ENCODE peak calls at places on chromosomes 13 and 19, in six cellular contexts. M is HFFc6, Y is lung, A is adrenal gland, E is ovary, V is AG10803. I is an unnamed sample.

GRCh38 chr13:98199480-98199879 is 22.4 kb upstream of the RNF113B start:
- DNase-seq in M (no peak), Y (no peak), A (no peak), E (no peak), V (no peak), I (no peak)

GRCh38 chr19:4534836-4535658 is at the start of gene PLIN5:
- DNase-seq in M (peak), Y (peak), A (peak), E (peak), V (no peak), I (no peak)

GRCh38 chr13:74761794-74762193 is 627.6 kb upstream of the KLF12 start:
- DNase-seq in M (no peak), Y (no peak), A (no peak), E (no peak), V (peak), I (no peak)

GRCh38 chr19:29467824-29468401 is 57.9 kb upstream of the VSTM2B start:
- DNase-seq in M (peak), Y (peak), A (no peak), E (no peak), V (peak), I (no peak)

GRCh38 chr13:43229506-43229905 is 206.1 kb downstream of the DNAJC15 start:
- DNase-seq in M (peak), Y (no peak), A (no peak), E (no peak), V (peak), I (no peak)

GRCh38 chr13:50596103-50596502 is 247.4 kb downstream of the DLEU7 start:
- DNase-seq in M (no peak), Y (no peak), A (no peak), E (no peak), V (no peak), I (no peak)

GRCh38 chr13:75762967-75763366 is 126.8 kb downstream of the LMO7 start:
- DNase-seq in M (no peak), Y (no peak), A (no peak), E (no peak), V (no peak), I (no peak)

GRCh38 chr19:45492627-45493470 is 4.0 kb downstream of the RTN2 start:
- DNase-seq in M (peak), Y (no peak), A (peak), E (no peak), V (peak), I (no peak)

GRCh38 chr13:65966991-65967451 is 1263.1 kb downstream of the PCDH9 start:
- DNase-seq in M (peak), Y (no peak), A (no peak), E (no peak), V (peak), I (no peak)

GRCh38 chr13:76890036-76890435 is 3.8 kb upstream of the KCTD12 start:
- DNase-seq in M (no peak), Y (no peak), A (no peak), E (no peak), V (peak), I (no peak)

GRCh38 chr13:77316430-77316829 is 10.5 kb downstream of the MYCBP2 start:
- DNase-seq in M (no peak), Y (no peak), A (no peak), E (no peak), V (no peak), I (no peak)

GRCh38 chr13:109357751-109358150 is 428.6 kb downstream of the IRS2 start:
- DNase-seq in M (no peak), Y (no peak), A (no peak), E (no peak), V (peak), I (no peak)

GRCh38 chr13:37313383-37313782 is 207.9 kb upstream of the CSNK1A1L start:
- DNase-seq in M (peak), Y (no peak), A (no peak), E (no peak), V (peak), I (no peak)

GRCh38 chr19:49767380-49767779 is 579 bp downstream of the AP2A1 start:
- DNase-seq in M (no peak), Y (no peak), A (no peak), E (no peak), V (no peak), I (no peak)

GRCh38 chr13:21913010-21913409 is 242.1 kb downstream of the FGF9 start:
- DNase-seq in M (no peak), Y (no peak), A (no peak), E (no peak), V (no peak), I (no peak)

GRCh38 chr19:40502647-40503046 is 35.8 kb downstream of the SPTBN4 start:
- DNase-seq in M (peak), Y (no peak), A (no peak), E (no peak), V (no peak), I (no peak)

GRCh38 chr19:3136684-3137055 is 837 bp downstream of the GNA15 start:
- DNase-seq in M (no peak), Y (no peak), A (no peak), E (no peak), V (no peak), I (no peak)

GRCh38 chr19:18185538-18185937 is 7.5 kb upstream of the MPV17L2 start:
- DNase-seq in M (no peak), Y (no peak), A (no peak), E (no peak), V (no peak), I (no peak)

GRCh38 chr19:3479819-3480215 is 508 bp downstream of the SMIM24 start:
- DNase-seq in M (no peak), Y (no peak), A (no peak), E (no peak), V (no peak), I (peak)

GRCh38 chr13:28161370-28161769 is 23.0 kb downstream of the PAN3 start:
- DNase-seq in M (peak), Y (no peak), A (no peak), E (no peak), V (peak), I (no peak)

GRCh38 chr19:3818479-3818878 is 32.3 kb upstream of the MATK start:
- DNase-seq in M (peak), Y (no peak), A (no peak), E (no peak), V (peak), I (no peak)

GRCh38 chr19:7139095-7139494 is 69.6 kb downstream of the ZNF557 start:
- DNase-seq in M (no peak), Y (no peak), A (peak), E (no peak), V (no peak), I (no peak)

GRCh38 chr13:41548870-41549269 is 91.5 kb downstream of the RGCC start:
- DNase-seq in M (no peak), Y (no peak), A (no peak), E (no peak), V (no peak), I (no peak)

GRCh38 chr13:52162279-52163101 is 3.1 kb upstream of the NEK3 start:
- DNase-seq in M (peak), Y (no peak), A (no peak), E (no peak), V (no peak), I (no peak)

GRCh38 chr19:18685597-18686164 is 2.2 kb downstream of the CRTC1 start:
- DNase-seq in M (no peak), Y (no peak), A (no peak), E (no peak), V (peak), I (no peak)

GRCh38 chr19:33883869-33884519 is 87.3 kb downstream of the KCTD15 start:
- DNase-seq in M (no peak), Y (no peak), A (peak), E (no peak), V (no peak), I (no peak)

DNA sequence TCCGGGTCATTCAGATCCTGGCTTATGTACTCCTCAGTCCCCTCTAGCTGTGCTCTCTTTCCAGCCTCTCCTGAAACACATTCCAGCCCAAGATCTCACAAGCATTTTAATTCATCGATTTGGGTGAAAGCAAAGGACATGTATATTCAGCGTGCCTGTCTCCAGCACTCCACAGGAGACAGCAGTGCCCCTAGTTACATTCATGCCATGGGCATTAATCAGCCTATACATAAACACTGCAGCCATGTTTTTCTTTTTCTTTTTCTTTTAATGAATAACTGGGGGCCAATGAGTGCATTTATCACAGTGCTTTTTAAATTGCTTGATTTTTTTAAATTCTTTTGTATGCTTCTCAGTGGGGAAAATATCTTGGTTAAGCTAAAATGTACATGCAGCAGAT is 199.1 kb downstream of the DCT start:
- DNase-seq in M (no peak), Y (no peak), A (no peak), E (no peak), V (no peak), I (no peak)
- TF ChIP-seq CTCF in M (no peak), Y (no peak), A (no peak), E (no peak), V (no peak), I (no peak)

GRCh38 chr19:32318884-32319520 is 26.4 kb upstream of the ZNF507 start:
- DNase-seq in M (no peak), Y (no peak), A (peak), E (no peak), V (no peak), I (no peak)
- TF ChIP-seq CTCF in M (peak), Y (no peak), A (peak), E (no peak), V (peak), I (no peak)

GRCh38 chr19:43622070-43622469 is 2.6 kb upstream of the ZNF428 start:
- DNase-seq in M (no peak), Y (no peak), A (no peak), E (no peak), V (no peak), I (no peak)

GRCh38 chr19:43618921-43619261 is 538 bp downstream of the ZNF428 start:
- DNase-seq in M (no peak), Y (no peak), A (no peak), E (no peak), V (no peak), I (no peak)

GRCh38 chr19:43620061-43621001 is 902 bp upstream of the ZNF428 start:
- DNase-seq in M (no peak), Y (no peak), A (no peak), E (peak), V (no peak), I (peak)

GRCh38 chr19:43616954-43617353 is 2.5 kb downstream of the ZNF428 start:
- DNase-seq in M (no peak), Y (no peak), A (no peak), E (no peak), V (no peak), I (no peak)

GRCh38 chr19:43619262-43620060 is at the start of gene ZNF428:
- DNase-seq in M (peak), Y (peak), A (peak), E (peak), V (peak), I (peak)
- TF ChIP-seq CTCF in M (no peak), Y (no peak), A (no peak), E (peak), V (no peak), I (no peak)

GRCh38 chr19:30664358-30665058 is 292.3 kb downstream of the ZNF536 start:
- DNase-seq in M (no peak), Y (no peak), A (peak), E (no peak), V (peak), I (no peak)
- TF ChIP-seq CTCF in M (peak), Y (no peak), A (peak), E (no peak), V (peak), I (no peak)

DNA sequence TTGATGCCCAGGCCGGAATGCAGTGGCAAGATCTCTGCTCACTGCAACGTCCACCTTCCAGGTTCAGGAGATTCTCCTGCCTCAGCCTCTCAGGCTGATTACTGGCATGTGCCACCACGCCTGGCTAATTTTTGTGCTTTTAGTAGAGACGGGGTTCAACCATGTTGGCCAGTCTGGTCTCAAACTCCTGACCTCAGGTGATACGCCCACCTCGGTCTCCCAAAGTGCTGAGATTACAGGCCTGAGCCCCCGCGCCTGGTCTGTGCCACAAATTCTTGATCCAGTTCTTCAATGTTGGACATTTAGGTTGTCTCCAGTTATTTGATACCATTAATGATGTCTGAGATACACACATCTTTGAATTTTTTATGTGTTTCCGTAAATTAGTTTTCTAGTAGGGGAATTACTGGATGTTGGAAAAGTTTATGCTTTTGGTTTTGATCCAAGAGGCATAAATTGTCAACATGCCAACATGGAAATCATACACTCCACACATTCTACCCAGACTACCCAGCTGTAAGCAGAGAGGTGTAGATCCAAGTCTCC is 525 bp upstream of the COG3 start:
- DNase-seq in M (no peak), Y (no peak), A (no peak), E (no peak), V (no peak), I (no peak)
- TF ChIP-seq CTCF in M (no peak), Y (no peak), A (peak), E (peak), V (no peak), I (no peak)